ENCODE peak calls at places on chromosomes 5 and 9, in five cellular contexts. I is BE2C, L is psoas muscle, S is ovary, H is RWPE1. Y is an unnamed sample.

GRCh38 chr5:6396043-6396442 is 17.7 kb upstream of the MED10 start:
- DNase-seq in I (no peak), S (no peak), L (no peak), H (no peak), Y (no peak)

GRCh38 chr9:78971505-78971904 is 600.3 kb upstream of the TLE4 start:
- DNase-seq in L (no peak), S (no peak), H (no peak), I (peak; percentile 20), Y (no peak)

GRCh38 chr9:12818431-12819000 is 43.7 kb downstream of the LURAP1L start:
- DNase-seq in H (no peak), L (no peak), I (no peak), S (no peak), Y (no peak)

GRCh38 chr5:111685969-111686368 is 71.0 kb downstream of the NREP start:
- DNase-seq in H (no peak), L (no peak), I (no peak), S (no peak), Y (no peak)

GRCh38 chr9:131048820-131049219 is 39.8 kb downstream of the LAMC3 start:
- DNase-seq in H (no peak), I (no peak), S (no peak), L (no peak), Y (no peak)

GRCh38 chr9:137482094-137482781 is 23.1 kb upstream of the NSMF start:
- DNase-seq in L (no peak), I (peak; percentile 66), S (peak; percentile 64), H (peak; percentile 87), Y (no peak)

GRCh38 chr5:78641060-78641474 is 7.5 kb downstream of the LHFPL2 start:
- DNase-seq in L (no peak), I (no peak), H (no peak), S (no peak), Y (no peak)

GRCh38 chr5:18141260-18141659 is 507.0 kb downstream of the TAF11L14 start:
- DNase-seq in I (no peak), S (no peak), L (no peak), H (no peak), Y (no peak)

GRCh38 chr5:179588166-179588565 is 35.3 kb downstream of the HNRNPH1 start:
- DNase-seq in L (no peak), S (no peak), I (no peak), H (no peak), Y (no peak)

GRCh38 chr9:126501383-126502331 is 112.1 kb upstream of the LMX1B start:
- DNase-seq in H (no peak), I (no peak), L (no peak), S (no peak), Y (no peak)

GRCh38 chr9:16243798-16244197 is 626.7 kb downstream of the BNC2 start:
- DNase-seq in H (peak; percentile 17), I (no peak), S (no peak), L (no peak), Y (no peak)

GRCh38 chr5:111248571-111248970 is 24.4 kb downstream of the CAMK4 start:
- DNase-seq in H (no peak), I (peak; percentile 64), L (no peak), S (no peak), Y (no peak)

GRCh38 chr5:178150977-178151734 is 2.5 kb downstream of the NHP2 start:
- DNase-seq in H (no peak), I (peak; percentile 29), S (no peak), L (no peak), Y (no peak)

GRCh38 chr9:24242599-24242998 is 303.1 kb downstream of the IZUMO3 start:
- DNase-seq in H (no peak), L (no peak), I (no peak), S (no peak), Y (no peak)

GRCh38 chr9:24245988-24246387 is 299.7 kb downstream of the IZUMO3 start:
- DNase-seq in L (no peak), I (no peak), S (no peak), H (peak; percentile 26), Y (no peak)
- TF ChIP-seq CTCF in L (no peak), I (peak; percentile 47), S (no peak), H (peak; percentile 65), Y (peak; percentile 20)

GRCh38 chr5:141649056-141649688 is 2.0 kb downstream of the FCHSD1 start:
- DNase-seq in L (no peak), H (no peak), S (no peak), I (no peak), Y (no peak)
- TF ChIP-seq CTCF in L (no peak), H (no peak), S (no peak), I (no peak), Y (no peak)

GRCh38 chr5:175847503-175847902 is 23.9 kb upstream of the CPLX2 start:
- DNase-seq in H (no peak), S (no peak), L (no peak), I (peak; percentile 43), Y (peak; percentile 32)
- TF ChIP-seq CTCF in H (no peak), S (no peak), L (no peak), I (peak; percentile 56), Y (no peak)

GRCh38 chr5:169089343-169089742 is 211.6 kb downstream of the SLIT3 start:
- DNase-seq in S (no peak), I (no peak), L (no peak), H (peak; percentile 15), Y (no peak)
- TF ChIP-seq CTCF in S (no peak), I (peak; percentile 31), L (no peak), H (no peak), Y (no peak)

DNA sequence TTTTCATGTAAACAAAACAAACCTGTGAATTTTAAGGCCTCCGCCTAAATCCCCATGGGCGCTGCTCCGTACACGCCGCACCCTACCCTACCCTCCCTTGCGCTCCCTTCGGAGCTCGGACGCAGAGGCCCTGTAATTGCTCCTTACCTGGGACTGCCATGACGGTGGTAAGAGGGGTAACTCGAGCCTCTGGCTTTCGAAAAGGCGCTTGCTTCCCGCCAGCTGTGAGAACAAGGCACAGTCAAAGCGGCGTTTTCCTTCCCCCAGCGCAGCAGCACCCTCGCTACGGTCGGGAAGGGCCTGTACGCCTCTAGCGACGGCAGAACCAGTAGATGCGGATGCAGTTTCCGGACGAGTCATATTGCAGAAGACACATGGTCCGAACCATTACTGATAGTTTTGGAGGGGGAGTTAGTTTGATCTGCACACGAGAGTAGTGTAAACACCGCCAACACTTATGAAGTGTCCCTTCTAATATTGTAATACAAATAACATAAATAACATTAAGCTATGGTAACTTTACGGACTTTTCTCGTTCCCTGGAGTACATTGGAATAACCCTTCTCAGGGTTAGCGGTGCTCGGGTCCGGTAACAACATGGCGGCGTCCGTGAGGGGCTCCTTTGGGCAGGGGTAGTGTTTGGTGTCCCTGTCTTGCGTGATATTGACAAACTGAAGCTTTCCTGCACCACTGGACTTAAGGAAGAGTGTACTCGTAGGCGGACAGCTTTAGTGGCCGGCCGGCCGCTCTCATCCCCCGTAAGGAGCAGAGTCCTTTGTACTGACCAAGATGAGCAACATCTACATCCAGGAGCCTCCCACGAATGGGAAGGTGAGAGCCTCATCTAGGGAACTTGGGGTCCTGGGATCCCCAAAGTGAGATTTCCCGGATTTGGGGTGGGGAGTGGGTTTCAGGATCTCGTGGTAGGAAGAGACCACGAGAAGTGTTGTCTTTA is at the start of the genes CWC27 and SREK1IP1:
- DNase-seq in S (peak; percentile 76), H (peak; percentile 85), I (peak; percentile 87), L (peak; percentile 79), Y (peak; percentile 80)
- TF ChIP-seq CTCF in S (peak; percentile 13), H (no peak), I (peak; percentile 24), L (peak; percentile 13), Y (no peak)

GRCh38 chr5:77514457-77514856 is 22.3 kb upstream of the WDR41 start:
- DNase-seq in I (no peak), S (no peak), H (no peak), L (no peak), Y (no peak)

DNA sequence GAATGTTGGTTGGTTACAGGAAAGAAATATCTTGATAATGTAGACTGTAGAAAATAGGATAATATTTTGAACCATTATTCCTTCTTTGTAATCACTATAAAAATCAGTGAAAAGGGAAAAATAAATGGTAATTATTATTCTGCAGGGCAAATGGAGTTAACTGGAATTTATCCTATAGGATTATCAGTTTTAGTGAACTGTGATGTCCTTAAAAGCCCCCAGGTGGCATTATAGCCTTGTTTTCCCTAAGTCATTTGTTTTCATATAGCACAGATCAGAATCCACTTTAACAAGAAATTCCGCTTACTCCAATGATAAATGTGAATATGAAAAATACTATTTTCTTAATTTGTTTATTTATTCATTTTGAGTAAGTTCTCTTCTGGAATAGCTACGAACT is 26.2 kb upstream of the WDR41 start:
- DNase-seq in I (no peak), L (no peak), H (peak; percentile 27), S (no peak), Y (no peak)
- TF ChIP-seq CTCF in I (peak; percentile 62), L (peak; percentile 24), H (peak; percentile 44), S (no peak), Y (peak; percentile 32)

GRCh38 chr5:159836691-159837090 is 79.6 kb upstream of the ADRA1B start:
- DNase-seq in L (no peak), H (no peak), S (no peak), I (no peak), Y (no peak)

GRCh38 chr5:159833846-159834245 is 82.4 kb upstream of the ADRA1B start:
- DNase-seq in L (no peak), S (no peak), I (no peak), H (no peak), Y (no peak)

GRCh38 chr5:159837860-159838259 is 78.4 kb upstream of the ADRA1B start:
- DNase-seq in S (no peak), L (no peak), I (no peak), H (no peak), Y (no peak)

GRCh38 chr5:159838551-159839222 is 77.6 kb upstream of the ADRA1B start:
- DNase-seq in S (no peak), H (peak; percentile 88), L (no peak), I (no peak), Y (no peak)

GRCh38 chr5:159833088-159833487 is 83.2 kb upstream of the ADRA1B start:
- DNase-seq in H (no peak), I (no peak), S (no peak), L (no peak), Y (no peak)
- TF ChIP-seq CTCF in H (no peak), I (no peak), S (no peak), L (no peak), Y (no peak)

GRCh38 chr9:96078866-96079505 is 203.5 kb downstream of the ERCC6L2 start:
- DNase-seq in I (no peak), H (no peak), S (peak; percentile 71), L (no peak), Y (no peak)
- TF ChIP-seq CTCF in I (peak; percentile 50), H (no peak), S (peak; percentile 60), L (no peak), Y (no peak)

GRCh38 chr9:5315187-5315923 is 10.8 kb upstream of the RLN2 start:
- DNase-seq in I (no peak), L (no peak), H (no peak), S (no peak), Y (no peak)

GRCh38 chr9:5326893-5327548 is 12.7 kb downstream of the RLN1 start:
- DNase-seq in S (no peak), L (no peak), I (no peak), H (no peak), Y (no peak)

GRCh38 chr9:5326187-5326586 is 13.5 kb downstream of the RLN1 start:
- DNase-seq in L (no peak), I (no peak), H (no peak), S (no peak), Y (no peak)

DNA sequence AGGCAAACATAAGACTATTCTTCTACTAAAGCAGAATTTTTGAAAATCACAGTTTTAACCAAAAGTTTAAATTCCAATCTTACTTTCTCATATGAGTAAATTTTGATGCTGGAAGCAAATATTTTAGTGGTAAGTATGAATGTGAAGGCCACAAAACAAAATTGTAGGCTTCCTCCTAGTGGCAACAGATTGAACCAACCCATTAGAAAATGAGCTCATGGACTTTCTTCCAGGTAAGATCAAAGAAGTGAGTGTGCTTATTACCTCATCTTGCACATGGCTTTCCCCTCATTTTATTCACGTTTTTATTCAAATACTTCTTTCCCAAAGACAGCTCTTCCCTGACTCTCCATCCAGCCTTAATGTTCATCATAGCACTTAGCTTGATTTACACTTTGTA is 16.5 kb upstream of the RLN2 start:
- DNase-seq in I (no peak), S (no peak), L (no peak), H (no peak), Y (no peak)
- TF ChIP-seq CTCF in I (no peak), S (no peak), L (no peak), H (no peak), Y (no peak)